ENCODE peak calls at places on chromosome 16, in nine cellular contexts. O, N, Q, S, U, K, H, J and B are unnamed samples.

GRCh38 chr16:72921620-72922019 is 126.3 kb downstream of the ZFHX3 start:
- DNase-seq in N (no peak), H (no peak), O (peak; percentile 32), J (peak; percentile 47), S (no peak), U (no peak), K (no peak), Q (no peak), B (no peak)

GRCh38 chr16:83095926-83096692 is 469.3 kb downstream of the CDH13 start:
- DNase-seq in N (no peak), H (no peak), S (no peak), J (no peak), U (no peak), O (peak; percentile 70), Q (no peak), K (no peak), B (no peak)

GRCh38 chr16:88534731-88535141 is 35.5 kb upstream of the ZC3H18 start:
- DNase-seq in O (peak; percentile 29), H (no peak), Q (peak; percentile 83), S (no peak), K (peak; percentile 58), J (no peak), N (no peak), U (peak; percentile 71), B (peak; percentile 12)

GRCh38 chr16:74740795-74741304 is 33.8 kb downstream of the FA2H start:
- DNase-seq in J (no peak), H (no peak), S (peak; percentile 92), K (no peak), Q (peak; percentile 44), O (no peak), N (no peak), U (peak; percentile 95), B (no peak)

GRCh38 chr16:56258508-56259424 is 67.5 kb downstream of the GNAO1 start:
- DNase-seq in J (no peak), U (no peak), Q (no peak), N (no peak), H (no peak), K (peak; percentile 56), S (no peak), O (no peak), B (no peak)

GRCh38 chr16:85004587-85005205 is 6.6 kb downstream of the ZDHHC7 start:
- DNase-seq in O (peak; percentile 95), N (no peak), Q (peak; percentile 50), U (peak; percentile 77), H (no peak), K (no peak), J (no peak), S (peak; percentile 56), B (no peak)

GRCh38 chr16:68490829-68491575 is 42.7 kb upstream of the SMPD3 start:
- DNase-seq in O (peak; percentile 61), J (no peak), H (no peak), U (peak; percentile 62), N (no peak), Q (no peak), K (no peak), S (peak; percentile 90), B (peak; percentile 13)

GRCh38 chr16:88375236-88376052 is 7.3 kb upstream of the ZNF469 start:
- DNase-seq in Q (peak; percentile 22), N (no peak), O (no peak), J (no peak), S (no peak), H (no peak), K (no peak), U (no peak), B (no peak)

GRCh38 chr16:86681440-86681838 is 103.1 kb downstream of the FOXL1 start:
- DNase-seq in N (no peak), H (no peak), S (no peak), J (peak; percentile 69), Q (no peak), U (no peak), K (no peak), O (no peak), B (no peak)

GRCh38 chr16:6932871-6933390 is 399.7 kb upstream of the RBFOX1 start:
- DNase-seq in J (no peak), H (no peak), Q (no peak), K (no peak), N (no peak), O (no peak), S (no peak), U (no peak), B (no peak)

DNA sequence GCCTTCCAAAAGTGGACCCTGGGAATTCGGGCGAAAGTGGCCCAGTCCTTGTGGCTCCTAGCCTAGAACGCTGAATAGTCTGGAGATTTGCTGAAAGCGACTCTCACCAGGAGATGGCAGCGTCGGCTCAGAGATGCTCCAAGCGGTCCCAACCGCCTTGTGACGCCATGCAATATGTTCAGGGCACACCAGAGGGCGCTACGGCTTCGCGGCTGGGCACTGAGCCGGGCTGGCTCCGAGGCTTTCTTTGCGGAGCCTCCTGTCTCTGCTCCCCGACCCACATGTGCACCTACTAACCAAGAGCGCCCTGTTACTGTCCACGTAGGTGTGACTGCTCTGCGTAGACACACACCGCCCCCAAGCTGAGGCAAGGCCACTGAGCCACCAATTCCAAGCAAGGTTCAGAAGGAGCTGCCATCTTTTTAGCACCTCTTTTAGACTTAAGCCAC is 36.9 kb downstream of the SYCE1L start:
- DNase-seq in J (peak; percentile 76), H (peak; percentile 88), Q (peak; percentile 90), O (peak; percentile 71), N (peak; percentile 85), K (peak; percentile 93), S (peak; percentile 90), U (peak; percentile 60), B (peak; percentile 45)
- TF ChIP-seq CTCF in J (peak; percentile 98), H (peak; percentile 99), Q (peak; percentile 98), O (peak; percentile 100), N (peak; percentile 100), K (peak; percentile 99), S (peak; percentile 100), U (peak; percentile 100), B (peak; percentile 100)

GRCh38 chr16:13935408-13935807 is 15.5 kb downstream of the ERCC4 start:
- DNase-seq in Q (no peak), H (no peak), J (no peak), S (no peak), O (no peak), K (no peak), N (no peak), U (no peak), B (no peak)
- TF ChIP-seq CTCF in Q (peak; percentile 33), H (peak; percentile 70), J (no peak), S (no peak), O (peak; percentile 16), K (peak; percentile 52), N (peak; percentile 58), U (peak; percentile 32), B (peak; percentile 45)

DNA sequence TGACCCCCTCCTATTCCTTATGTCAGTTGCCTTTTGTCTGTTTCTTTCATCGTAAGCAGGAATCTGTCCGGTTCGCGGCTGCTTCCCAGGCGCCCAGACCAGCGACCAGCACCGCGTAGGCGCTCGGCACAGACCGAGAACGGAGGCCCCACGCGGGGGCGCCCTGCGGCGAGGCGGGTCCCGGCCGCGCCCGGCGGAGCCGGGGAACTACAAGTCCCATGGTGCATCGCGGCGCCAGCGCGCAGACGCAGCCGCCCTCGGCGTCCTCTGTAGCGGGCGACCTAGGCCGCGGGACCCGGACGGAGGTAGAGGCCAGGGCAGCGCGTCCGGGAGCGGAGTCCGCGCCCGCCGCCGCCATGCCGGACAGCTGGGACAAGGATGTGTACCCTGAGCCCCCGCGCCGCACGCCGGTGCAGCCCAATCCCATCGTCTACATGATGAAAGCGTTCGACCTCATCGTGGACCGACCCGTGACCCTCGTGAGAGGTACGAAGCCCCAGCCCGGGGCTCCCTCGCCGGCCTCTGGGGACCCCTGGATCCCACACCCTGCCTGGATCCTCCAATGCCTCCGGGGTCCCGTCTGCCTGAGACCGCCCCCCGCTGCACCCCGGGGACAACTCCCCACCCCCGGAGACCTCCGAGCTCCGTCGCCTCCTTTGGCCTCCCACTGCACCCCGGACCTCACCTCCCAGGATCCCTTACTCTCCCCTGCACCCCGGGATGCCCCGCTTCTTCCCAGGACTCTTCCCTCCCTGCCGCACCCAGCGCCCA is at the start of gene NDUFB10:
- DNase-seq in N (peak; percentile 85), H (peak; percentile 93), O (peak; percentile 87), Q (peak; percentile 97), U (peak; percentile 76), S (peak; percentile 96), J (peak; percentile 89), K (peak; percentile 96), B (no peak)
- TF ChIP-seq CTCF in N (peak; percentile 83), H (peak; percentile 59), O (peak; percentile 84), Q (peak; percentile 71), U (peak; percentile 86), S (peak; percentile 42), J (peak; percentile 51), K (peak; percentile 74), B (peak; percentile 72)

GRCh38 chr16:57838161-57838560 is 35.9 kb upstream of the KIFC3 start:
- DNase-seq in N (no peak), O (no peak), U (no peak), K (no peak), J (no peak), Q (no peak), S (no peak), H (no peak), B (no peak)
- TF ChIP-seq CTCF in N (no peak), O (no peak), U (no peak), K (no peak), J (no peak), Q (no peak), S (no peak), H (no peak), B (no peak)

GRCh38 chr16:30992931-30993816 is 8.2 kb downstream of the HSD3B7 start:
- DNase-seq in Q (no peak), O (no peak), S (no peak), H (no peak), U (no peak), K (no peak), J (no peak), N (no peak), B (no peak)
- TF ChIP-seq CTCF in Q (no peak), O (no peak), S (no peak), H (no peak), U (no peak), K (no peak), J (no peak), N (no peak), B (no peak)